ENCODE peak calls at places on chromosomes 16 and 17, in five cellular contexts. W is NCI-H187, V is LoVo, A is GM23338, J is NCI-H1930. N is an unnamed sample.

GRCh38 chr17:48074322-48075054 is 26.3 kb downstream of the NFE2L1 start:
- DNase-seq in W (peak; percentile 17), V (peak; percentile 56), A (peak; percentile 92), J (peak; percentile 52), N (peak; percentile 53)

GRCh38 chr17:80619535-80620235 is 75.0 kb downstream of the RPTOR start:
- DNase-seq in W (no peak), V (peak; percentile 79), A (no peak), J (no peak), N (peak; percentile 96)

GRCh38 chr16:56709686-56710040 is 20.3 kb upstream of the NUP93 start:
- DNase-seq in W (no peak), V (no peak), A (no peak), J (no peak), N (no peak)

GRCh38 chr17:2406271-2406902 is 5.5 kb upstream of the MNT start:
- DNase-seq in W (no peak), V (peak; percentile 52), A (no peak), J (no peak), N (no peak)

GRCh38 chr16:58518980-58519368 is 3.7 kb downstream of the SETD6 start:
- DNase-seq in W (no peak), V (no peak), A (no peak), J (no peak), N (no peak)

GRCh38 chr16:30527635-30528178 is 1.3 kb upstream of the ZNF768 start:
- DNase-seq in W (no peak), V (no peak), A (peak; percentile 65), J (no peak), N (peak; percentile 63)

GRCh38 chr16:23227529-23227928 is 45.0 kb downstream of the SCNN1G start:
- DNase-seq in W (no peak), V (no peak), A (no peak), J (no peak), N (peak; percentile 43)

GRCh38 chr17:80679816-80680215 is 135.2 kb downstream of the RPTOR start:
- DNase-seq in W (no peak), V (no peak), A (no peak), J (no peak), N (no peak)

GRCh38 chr17:83056583-83057396 is 22.6 kb upstream of the METRNL start:
- DNase-seq in W (no peak), V (no peak), A (no peak), J (no peak), N (no peak)

GRCh38 chr16:81940781-81941560 is 70.3 kb downstream of the SDR42E1 start:
- DNase-seq in W (no peak), V (peak; percentile 63), A (peak; percentile 52), J (peak; percentile 29), N (peak; percentile 55)

GRCh38 chr16:83002351-83003334 is 375.9 kb downstream of the CDH13 start:
- DNase-seq in W (no peak), V (no peak), A (no peak), J (no peak), N (no peak)

GRCh38 chr17:47724705-47725104 is 8.3 kb upstream of the TBX21 start:
- DNase-seq in W (no peak), V (no peak), A (no peak), J (no peak), N (no peak)

GRCh38 chr17:29584452-29585079 is 4.9 kb downstream of the GIT1 start:
- DNase-seq in W (no peak), V (no peak), A (peak; percentile 26), J (no peak), N (no peak)

GRCh38 chr16:4052096-4052495 is 64.1 kb downstream of the ADCY9 start:
- DNase-seq in W (no peak), V (no peak), A (no peak), J (no peak), N (no peak)

GRCh38 chr16:51953541-51953940 is 593.4 kb downstream of the TOX3 start:
- DNase-seq in W (no peak), V (no peak), A (no peak), J (no peak), N (no peak)

GRCh38 chr17:57121308-57122042 is 36.4 kb downstream of the AKAP1 start:
- DNase-seq in W (no peak), V (no peak), A (peak; percentile 81), J (peak; percentile 15), N (peak; percentile 35)

GRCh38 chr16:85757341-85757822 is 6.5 kb upstream of the C16orf74 start:
- DNase-seq in W (no peak), V (no peak), A (no peak), J (no peak), N (no peak)

GRCh38 chr17:57413848-57414651 is 157.7 kb downstream of the MSI2 start:
- DNase-seq in W (no peak), V (peak; percentile 89), A (no peak), J (no peak), N (no peak)

GRCh38 chr17:49575524-49576120 is at the start of gene NXPH3:
- DNase-seq in W (no peak), V (peak; percentile 47), A (peak; percentile 88), J (peak; percentile 56), N (peak; percentile 67)

GRCh38 chr16:54821731-54822130 is 108.9 kb upstream of the IRX5 start:
- DNase-seq in W (no peak), V (no peak), A (no peak), J (no peak), N (no peak)

GRCh38 chr17:144936-145670 is 7.7 kb downstream of the SCGB1C2 start:
- DNase-seq in W (no peak), V (no peak), A (no peak), J (no peak), N (no peak)

GRCh38 chr16:24652803-24653202 is 76.6 kb upstream of the TNRC6A start:
- DNase-seq in W (no peak), V (no peak), A (no peak), J (no peak), N (no peak)

GRCh38 chr16:48501516-48502377 is 108.2 kb downstream of the N4BP1 start:
- DNase-seq in W (peak; percentile 21), V (no peak), A (no peak), J (no peak), N (no peak)

GRCh38 chr16:47643610-47644009 is 182.5 kb downstream of the PHKB start:
- DNase-seq in W (no peak), V (no peak), A (no peak), J (no peak), N (no peak)

GRCh38 chr16:1543085-1543896 is 9.8 kb downstream of the TMEM204 start:
- DNase-seq in W (peak; percentile 41), V (no peak), A (peak; percentile 67), J (no peak), N (peak; percentile 82)

GRCh38 chr17:189444-189843 is 8.0 kb upstream of the DOC2B start:
- DNase-seq in W (no peak), V (no peak), A (no peak), J (no peak), N (no peak)

GRCh38 chr16:5328546-5328945 is 231.0 kb upstream of the EEF2KMT start:
- DNase-seq in W (no peak), V (no peak), A (no peak), J (no peak), N (no peak)

GRCh38 chr17:21209511-21210175 is 4.3 kb downstream of the TMEM11 start:
- DNase-seq in W (no peak), V (no peak), A (no peak), J (no peak), N (no peak)

GRCh38 chr16:81609323-81609892 is 164.8 kb downstream of the CMIP start:
- DNase-seq in W (no peak), V (no peak), A (no peak), J (no peak), N (no peak)

GRCh38 chr16:79505344-79505743 is 95.2 kb downstream of the MAF start:
- DNase-seq in W (no peak), V (no peak), A (no peak), J (no peak), N (no peak)

GRCh38 chr16:17270683-17271109 is 200.1 kb downstream of the XYLT1 start:
- DNase-seq in W (no peak), V (no peak), A (no peak), J (no peak), N (no peak)

GRCh38 chr16:54816471-54816870 is 114.2 kb upstream of the IRX5 start:
- DNase-seq in W (no peak), V (no peak), A (no peak), J (no peak), N (no peak)

GRCh38 chr17:75864448-75864871 is 9.3 kb upstream of the WBP2 start:
- DNase-seq in W (no peak), V (no peak), A (peak; percentile 74), J (no peak), N (no peak)

GRCh38 chr16:84914273-84914672 is 94.5 kb downstream of the CRISPLD2 start:
- DNase-seq in W (no peak), V (no peak), A (no peak), J (no peak), N (no peak)

GRCh38 chr17:80762076-80762475 is 217.4 kb downstream of the RPTOR start:
- DNase-seq in W (no peak), V (no peak), A (no peak), J (no peak), N (no peak)

GRCh38 chr17:19369107-19369778 is 6.7 kb upstream of the B9D1 start:
- DNase-seq in W (no peak), V (peak; percentile 37), A (no peak), J (no peak), N (no peak)

N was measured in RWPE1.